ENCODE peak calls at places on chromosomes 13 and 19, in seven cellular contexts. L is SK-N-SH, B is H1, A is K562, V is GM12878, O is HepG2, P is GM12891. F is an unnamed sample.

GRCh38 chr19:42066075-42066754 is 3.8 kb downstream of the GRIK5 start:
- DNase-seq in L (peak; percentile 97), B (peak; percentile 29), A (peak; percentile 57), V (no peak), O (no peak), P (no peak), F (no peak)

GRCh38 chr13:50991624-50992610 is 82.3 kb downstream of the RNASEH2B start:
- DNase-seq in L (no peak), B (no peak), A (no peak), V (peak; percentile 23), O (no peak), P (peak; percentile 26), F (peak; percentile 20)

GRCh38 chr19:50573741-50574461 is 5.7 kb upstream of the LRRC4B start:
- DNase-seq in L (no peak), B (no peak), A (peak; percentile 53), V (no peak), O (no peak), P (no peak), F (no peak)

GRCh38 chr19:33143897-33144405 is 12.0 kb downstream of the WDR88 start:
- DNase-seq in L (peak; percentile 88), B (no peak), A (peak; percentile 75), V (no peak), O (peak; percentile 47), P (peak; percentile 61), F (peak; percentile 67)

GRCh38 chr19:48095637-48096175 is 14.9 kb downstream of the PLA2G4C start:
- DNase-seq in L (no peak), B (no peak), A (no peak), V (no peak), O (no peak), P (no peak), F (no peak)

GRCh38 chr13:112032186-112032835 is 34.6 kb upstream of the SOX1 start:
- DNase-seq in L (no peak), B (no peak), A (no peak), V (no peak), O (no peak), P (no peak), F (no peak)

GRCh38 chr13:43516401-43516826 is 270.4 kb downstream of the ENOX1 start:
- DNase-seq in L (no peak), B (no peak), A (no peak), V (no peak), O (no peak), P (no peak), F (no peak)

GRCh38 chr13:77507931-77508776 is 27.4 kb upstream of the SCEL start:
- DNase-seq in L (no peak), B (no peak), A (no peak), V (no peak), O (no peak), P (no peak), F (no peak)

GRCh38 chr19:1248454-1249297 is at the start of gene MIDN:
- DNase-seq in L (peak; percentile 87), B (no peak), A (peak; percentile 91), V (no peak), O (peak; percentile 75), P (no peak), F (peak; percentile 75)

GRCh38 chr19:45881082-45881908 is 4.6 kb downstream of the IRF2BP1 start:
- DNase-seq in L (no peak), B (no peak), A (no peak), V (no peak), O (no peak), P (no peak), F (no peak)

GRCh38 chr19:51448011-51448744 is 10.1 kb downstream of the SIGLEC8 start:
- DNase-seq in L (no peak), B (no peak), A (no peak), V (no peak), O (no peak), P (no peak), F (no peak)

GRCh38 chr13:29767006-29767405 is 83.4 kb downstream of the UBL3 start:
- DNase-seq in L (no peak), B (no peak), A (no peak), V (no peak), O (no peak), P (no peak), F (no peak)

GRCh38 chr13:77919351-77920294 is 992 bp upstream of the EDNRB start:
- DNase-seq in L (peak; percentile 56), B (peak; percentile 36), A (no peak), V (no peak), O (no peak), P (no peak), F (no peak)

GRCh38 chr19:57560049-57560491 is 407 bp upstream of the ZNF550 start:
- DNase-seq in L (peak; percentile 30), B (no peak), A (no peak), V (no peak), O (no peak), P (no peak), F (no peak)

GRCh38 chr19:57558525-57558924 is 1.1 kb downstream of the ZNF550 start:
- DNase-seq in L (peak; percentile 29), B (no peak), A (peak; percentile 16), V (no peak), O (peak; percentile 18), P (no peak), F (no peak)

GRCh38 chr19:57563547-57563946 is 3.9 kb upstream of the ZNF550 start:
- DNase-seq in L (no peak), B (no peak), A (peak; percentile 6), V (no peak), O (no peak), P (no peak), F (no peak)

GRCh38 chr19:57559008-57559403 is 657 bp downstream of the ZNF550 start:
- DNase-seq in L (peak; percentile 54), B (no peak), A (peak; percentile 21), V (no peak), O (peak; percentile 12), P (peak; percentile 24), F (peak; percentile 37)

GRCh38 chr19:57559404-57560025 is at the start of gene ZNF550:
- DNase-seq in L (peak; percentile 94), B (no peak), A (peak; percentile 85), V (peak; percentile 49), O (peak; percentile 76), P (peak; percentile 91), F (peak; percentile 83)
- TF ChIP-seq POLR2AphosphoS5 in L (peak; percentile 81), B (peak; percentile 85), A (peak; percentile 46), V (peak; percentile 76), O (peak; percentile 81), P (peak; percentile 58), F (peak; percentile 80)

GRCh38 chr13:45063261-45063870 is 56.9 kb upstream of the GTF2F2 start:
- DNase-seq in L (no peak), B (no peak), A (no peak), V (no peak), O (no peak), P (no peak), F (no peak)

GRCh38 chr13:45073809-45074208 is 46.5 kb upstream of the GTF2F2 start:
- DNase-seq in L (no peak), B (no peak), A (peak; percentile 31), V (no peak), O (no peak), P (no peak), F (no peak)

DNA sequence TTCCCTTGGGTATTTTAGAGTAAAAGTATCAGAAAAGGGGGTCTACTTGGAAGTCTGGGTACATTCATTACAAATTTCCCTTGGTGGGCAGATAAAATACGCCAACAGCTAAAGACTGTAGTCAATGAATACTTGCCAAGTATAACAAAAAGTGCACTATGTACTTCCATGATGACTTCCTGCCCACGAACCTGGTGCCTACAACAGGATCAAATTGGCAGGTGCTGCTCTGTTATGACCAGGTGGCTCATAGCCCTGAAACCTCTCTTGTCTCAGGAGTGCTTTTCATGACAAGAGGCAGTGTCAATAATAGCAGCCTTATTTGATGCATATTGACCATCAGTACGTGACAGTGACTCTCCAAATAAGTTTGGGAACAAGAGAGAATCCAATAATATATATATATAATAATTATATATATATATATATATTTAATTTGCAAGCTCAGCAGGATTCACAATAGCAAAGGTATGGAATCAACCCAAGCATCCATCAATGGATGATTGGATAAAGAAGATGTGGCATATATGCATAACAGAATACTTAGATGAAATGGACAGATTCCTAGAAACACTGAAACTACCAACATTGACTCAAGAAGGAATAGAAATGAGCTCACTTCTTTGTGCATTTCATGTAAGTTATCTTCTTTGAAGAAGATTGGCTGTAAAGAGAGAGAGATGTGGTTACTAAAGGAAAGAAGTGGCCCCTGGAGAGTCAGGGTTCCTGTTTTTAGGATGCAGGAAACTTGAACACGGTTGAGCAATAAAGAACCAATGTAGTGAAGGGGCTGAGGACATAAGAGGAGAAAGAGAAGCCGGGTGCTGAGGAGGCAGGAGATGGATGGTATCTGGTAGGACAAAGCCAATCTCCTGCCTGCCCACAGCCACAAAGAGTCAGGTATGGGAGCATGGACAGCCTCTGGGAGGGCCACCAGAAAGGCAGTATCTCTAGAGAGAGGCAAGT is 52.0 kb upstream of the GTF2F2 start:
- DNase-seq in L (no peak), B (no peak), A (no peak), V (no peak), O (no peak), P (no peak), F (no peak)
- TF ChIP-seq TAF1 in L (no peak), B (no peak), A (no peak), V (no peak), O (no peak), P (no peak), F (no peak)

GRCh38 chr13:33932765-33933406 is 114.9 kb downstream of the RFC3 start:
- DNase-seq in L (peak; percentile 11), B (no peak), A (no peak), V (no peak), O (no peak), P (no peak), F (no peak)

GRCh38 chr13:33931397-33931987 is 113.5 kb downstream of the RFC3 start:
- DNase-seq in L (peak; percentile 7), B (no peak), A (peak; percentile 48), V (peak; percentile 4), O (peak; percentile 65), P (no peak), F (no peak)

GRCh38 chr13:33925563-33925962 is 107.6 kb downstream of the RFC3 start:
- DNase-seq in L (no peak), B (no peak), A (no peak), V (no peak), O (no peak), P (no peak), F (no peak)

GRCh38 chr13:33927315-33927714 is 109.4 kb downstream of the RFC3 start:
- DNase-seq in L (no peak), B (no peak), A (no peak), V (no peak), O (no peak), P (no peak), F (no peak)
- TF ChIP-seq POLR2AphosphoS5 in L (no peak), B (no peak), A (no peak), V (no peak), O (no peak), P (no peak), F (no peak)

GRCh38 chr13:100208002-100208401 is 119.1 kb downstream of the PCCA start:
- DNase-seq in L (no peak), B (no peak), A (no peak), V (no peak), O (no peak), P (no peak), F (no peak)

GRCh38 chr13:100209857-100210580 is 121.1 kb downstream of the PCCA start:
- DNase-seq in L (no peak), B (no peak), A (no peak), V (no peak), O (no peak), P (no peak), F (no peak)

GRCh38 chr13:100210966-100211710 is 122.2 kb downstream of the PCCA start:
- DNase-seq in L (no peak), B (no peak), A (no peak), V (no peak), O (no peak), P (no peak), F (no peak)

GRCh38 chr13:100212904-100213538 is 124.1 kb downstream of the PCCA start:
- DNase-seq in L (no peak), B (no peak), A (no peak), V (no peak), O (no peak), P (no peak), F (no peak)

GRCh38 chr13:100208596-100208995 is 119.7 kb downstream of the PCCA start:
- DNase-seq in L (no peak), B (no peak), A (no peak), V (no peak), O (no peak), P (no peak), F (no peak)
- TF ChIP-seq TAF1 in L (no peak), B (no peak), A (no peak), V (no peak), O (no peak), P (no peak), F (no peak)

F was measured in GM12892.